ENCODE peak calls at places on chromosomes 2 and 18, in ten cellular contexts. One of them, this sample, is unnamed.
A peak's percentile ranks its signal among the peaks of the same experiment; 100 is the strongest.

GRCh38 chr18:63016270-63016669 is 300.9 kb downstream of the PHLPP1 start:
- DNase-seq in effector memory CD8-positive, alpha-beta T cell: peak; percentile 45
- DNase-seq in foreskin melanocyte: peak; percentile 36
- DNase-seq in lower lobe of right lung: no peak
- DNase-seq in HCEC 1CT: peak; percentile 63
- DNase-seq in HL-60: peak; percentile 79
- DNase-seq in activated T-cell treated with anti-CD3 and anti-CD28 coated beads, Interleukin-2, amount 50 U/mL, for 4 hours: peak; percentile 44
- DNase-seq in hepatic stellate cell: peak; percentile 59
- DNase-seq in GM06990: no peak
- DNase-seq in A172: peak; percentile 36
- DNase-seq in this sample: peak; percentile 37

GRCh38 chr18:63890226-63890949 is 2.9 kb downstream of the SERPINB2 start:
- DNase-seq in effector memory CD8-positive, alpha-beta T cell: no peak
- DNase-seq in foreskin melanocyte: no peak
- DNase-seq in lower lobe of right lung: no peak
- DNase-seq in HCEC 1CT: no peak
- DNase-seq in HL-60: no peak
- DNase-seq in activated T-cell treated with anti-CD3 and anti-CD28 coated beads, Interleukin-2, amount 50 U/mL, for 4 hours: no peak
- DNase-seq in hepatic stellate cell: no peak
- DNase-seq in GM06990: no peak
- DNase-seq in A172: no peak
- DNase-seq in this sample: no peak

GRCh38 chr2:30178618-30179404 is 32.0 kb downstream of the YPEL5 start:
- DNase-seq in effector memory CD8-positive, alpha-beta T cell: no peak
- DNase-seq in foreskin melanocyte: no peak
- DNase-seq in lower lobe of right lung: no peak
- DNase-seq in HCEC 1CT: peak; percentile 76
- DNase-seq in HL-60: no peak
- DNase-seq in activated T-cell treated with anti-CD3 and anti-CD28 coated beads, Interleukin-2, amount 50 U/mL, for 4 hours: no peak
- DNase-seq in hepatic stellate cell: peak; percentile 79
- DNase-seq in GM06990: no peak
- DNase-seq in A172: no peak
- DNase-seq in this sample: no peak

GRCh38 chr2:8329660-8330622 is 351.9 kb upstream of the ID2 start:
- DNase-seq in effector memory CD8-positive, alpha-beta T cell: no peak
- DNase-seq in foreskin melanocyte: no peak
- DNase-seq in lower lobe of right lung: no peak
- DNase-seq in HCEC 1CT: no peak
- DNase-seq in HL-60: no peak
- DNase-seq in activated T-cell treated with anti-CD3 and anti-CD28 coated beads, Interleukin-2, amount 50 U/mL, for 4 hours: no peak
- DNase-seq in hepatic stellate cell: no peak
- DNase-seq in GM06990: no peak
- DNase-seq in A172: no peak
- DNase-seq in this sample: no peak

GRCh38 chr2:49770919-49771318 is 616.6 kb upstream of the FSHR start:
- DNase-seq in effector memory CD8-positive, alpha-beta T cell: no peak
- DNase-seq in foreskin melanocyte: peak; percentile 45
- DNase-seq in lower lobe of right lung: no peak
- DNase-seq in HCEC 1CT: no peak
- DNase-seq in HL-60: peak; percentile 2
- DNase-seq in activated T-cell treated with anti-CD3 and anti-CD28 coated beads, Interleukin-2, amount 50 U/mL, for 4 hours: no peak
- DNase-seq in hepatic stellate cell: no peak
- DNase-seq in GM06990: no peak
- DNase-seq in A172: no peak
- DNase-seq in this sample: no peak

GRCh38 chr18:7202119-7202680 is 28.7 kb upstream of the LRRC30 start:
- DNase-seq in effector memory CD8-positive, alpha-beta T cell: no peak
- DNase-seq in foreskin melanocyte: no peak
- DNase-seq in lower lobe of right lung: no peak
- DNase-seq in HCEC 1CT: no peak
- DNase-seq in HL-60: no peak
- DNase-seq in activated T-cell treated with anti-CD3 and anti-CD28 coated beads, Interleukin-2, amount 50 U/mL, for 4 hours: no peak
- DNase-seq in hepatic stellate cell: no peak
- DNase-seq in GM06990: no peak
- DNase-seq in A172: no peak
- DNase-seq in this sample: no peak

GRCh38 chr2:172230783-172231446 is 128.2 kb upstream of the DLX2 start:
- DNase-seq in effector memory CD8-positive, alpha-beta T cell: no peak
- DNase-seq in foreskin melanocyte: no peak
- DNase-seq in lower lobe of right lung: no peak
- DNase-seq in HCEC 1CT: no peak
- DNase-seq in HL-60: no peak
- DNase-seq in activated T-cell treated with anti-CD3 and anti-CD28 coated beads, Interleukin-2, amount 50 U/mL, for 4 hours: no peak
- DNase-seq in hepatic stellate cell: no peak
- DNase-seq in GM06990: no peak
- DNase-seq in A172: peak; percentile 89
- DNase-seq in this sample: no peak

GRCh38 chr18:79611040-79611681 is 68.4 kb upstream of the CTDP1 start:
- DNase-seq in effector memory CD8-positive, alpha-beta T cell: no peak
- DNase-seq in foreskin melanocyte: no peak
- DNase-seq in lower lobe of right lung: peak; percentile 22
- DNase-seq in HCEC 1CT: no peak
- DNase-seq in HL-60: no peak
- DNase-seq in activated T-cell treated with anti-CD3 and anti-CD28 coated beads, Interleukin-2, amount 50 U/mL, for 4 hours: no peak
- DNase-seq in hepatic stellate cell: peak; percentile 51
- DNase-seq in GM06990: no peak
- DNase-seq in A172: peak; percentile 88
- DNase-seq in this sample: peak; percentile 97

GRCh38 chr18:26654173-26655009 is 106.0 kb upstream of the KCTD1 start:
- DNase-seq in effector memory CD8-positive, alpha-beta T cell: no peak
- DNase-seq in foreskin melanocyte: no peak
- DNase-seq in lower lobe of right lung: no peak
- DNase-seq in HCEC 1CT: peak; percentile 23
- DNase-seq in HL-60: no peak
- DNase-seq in activated T-cell treated with anti-CD3 and anti-CD28 coated beads, Interleukin-2, amount 50 U/mL, for 4 hours: no peak
- DNase-seq in hepatic stellate cell: no peak
- DNase-seq in GM06990: no peak
- DNase-seq in A172: no peak
- DNase-seq in this sample: no peak

GRCh38 chr2:23703583-23704385 is 223.1 kb downstream of the ATAD2B start:
- DNase-seq in effector memory CD8-positive, alpha-beta T cell: no peak
- DNase-seq in foreskin melanocyte: no peak
- DNase-seq in lower lobe of right lung: no peak
- DNase-seq in HCEC 1CT: no peak
- DNase-seq in HL-60: no peak
- DNase-seq in activated T-cell treated with anti-CD3 and anti-CD28 coated beads, Interleukin-2, amount 50 U/mL, for 4 hours: no peak
- DNase-seq in hepatic stellate cell: no peak
- DNase-seq in GM06990: no peak
- DNase-seq in A172: peak; percentile 8
- DNase-seq in this sample: no peak

GRCh38 chr2:41925009-41925408 is 122.8 kb upstream of the PKDCC start:
- DNase-seq in effector memory CD8-positive, alpha-beta T cell: no peak
- DNase-seq in foreskin melanocyte: no peak
- DNase-seq in lower lobe of right lung: no peak
- DNase-seq in HCEC 1CT: no peak
- DNase-seq in HL-60: no peak
- DNase-seq in activated T-cell treated with anti-CD3 and anti-CD28 coated beads, Interleukin-2, amount 50 U/mL, for 4 hours: no peak
- DNase-seq in hepatic stellate cell: no peak
- DNase-seq in GM06990: no peak
- DNase-seq in A172: no peak
- DNase-seq in this sample: no peak

GRCh38 chr2:109028280-109028679 is 39.3 kb upstream of the EDAR start:
- DNase-seq in effector memory CD8-positive, alpha-beta T cell: no peak
- DNase-seq in foreskin melanocyte: no peak
- DNase-seq in lower lobe of right lung: no peak
- DNase-seq in HCEC 1CT: no peak
- DNase-seq in HL-60: peak; percentile 14
- DNase-seq in activated T-cell treated with anti-CD3 and anti-CD28 coated beads, Interleukin-2, amount 50 U/mL, for 4 hours: no peak
- DNase-seq in hepatic stellate cell: no peak
- DNase-seq in GM06990: no peak
- DNase-seq in A172: no peak
- DNase-seq in this sample: no peak

GRCh38 chr18:25262920-25263319 is 89.0 kb downstream of the ZNF521 start:
- DNase-seq in effector memory CD8-positive, alpha-beta T cell: no peak
- DNase-seq in foreskin melanocyte: no peak
- DNase-seq in lower lobe of right lung: no peak
- DNase-seq in HCEC 1CT: peak; percentile 61
- DNase-seq in HL-60: no peak
- DNase-seq in activated T-cell treated with anti-CD3 and anti-CD28 coated beads, Interleukin-2, amount 50 U/mL, for 4 hours: no peak
- DNase-seq in hepatic stellate cell: no peak
- DNase-seq in GM06990: no peak
- DNase-seq in A172: no peak
- DNase-seq in this sample: no peak

GRCh38 chr18:25445430-25445829 is 93.5 kb upstream of the ZNF521 start:
- DNase-seq in effector memory CD8-positive, alpha-beta T cell: no peak
- DNase-seq in foreskin melanocyte: no peak
- DNase-seq in lower lobe of right lung: no peak
- DNase-seq in HCEC 1CT: no peak
- DNase-seq in HL-60: no peak
- DNase-seq in activated T-cell treated with anti-CD3 and anti-CD28 coated beads, Interleukin-2, amount 50 U/mL, for 4 hours: no peak
- DNase-seq in hepatic stellate cell: no peak
- DNase-seq in GM06990: no peak
- DNase-seq in A172: no peak
- DNase-seq in this sample: no peak